ENCODE peak calls at places on chromosomes 11 and 22, in six cellular contexts. I, B, W, A, D and P are unnamed samples.

GRCh38 chr11:90438069-90438468 is 215.2 kb upstream of the CHORDC1 start:
- DNase-seq in W (no peak), A (no peak), B (no peak), I (no peak), D (no peak), P (no peak)

GRCh38 chr22:44328762-44329161 is 16.0 kb upstream of the SHISAL1 start:
- DNase-seq in I (no peak), W (no peak), B (no peak), A (no peak), D (no peak), P (no peak)

GRCh38 chr11:7577226-7577882 is 63.6 kb downstream of the PPFIBP2 start:
- DNase-seq in W (no peak), B (peak; percentile 59), I (no peak), D (no peak), A (peak; percentile 45), P (peak; percentile 61)

GRCh38 chr22:26671317-26672059 is 14.1 kb downstream of the MIAT start:
- DNase-seq in A (peak; percentile 31), B (no peak), W (peak; percentile 34), I (no peak), D (peak; percentile 93), P (no peak)

GRCh38 chr22:50086526-50086925 is 1.3 kb upstream of the MLC1 start:
- DNase-seq in W (no peak), A (no peak), B (no peak), I (no peak), D (no peak), P (no peak)

GRCh38 chr11:122703541-122704272 is 48.2 kb downstream of the UBASH3B start:
- DNase-seq in D (no peak), B (no peak), A (no peak), I (no peak), W (no peak), P (no peak)

GRCh38 chr22:39627208-39627607 is 56.7 kb downstream of the CACNA1I start:
- DNase-seq in W (no peak), I (no peak), A (no peak), B (no peak), D (no peak), P (no peak)

GRCh38 chr11:57288771-57289579 is 35.8 kb downstream of the TNKS1BP1 start:
- DNase-seq in I (no peak), W (no peak), B (no peak), A (no peak), D (no peak), P (no peak)

GRCh38 chr22:50683086-50683993 is 10.7 kb downstream of the SHANK3 start:
- DNase-seq in W (no peak), D (no peak), B (no peak), A (no peak), I (no peak), P (peak; percentile 48)

GRCh38 chr22:49011379-49011768 is 816.3 kb downstream of the BRD1 start:
- DNase-seq in W (no peak), A (peak; percentile 13), B (no peak), D (peak; percentile 61), I (peak; percentile 20), P (peak; percentile 48)

GRCh38 chr11:15113381-15113780 is 1.3 kb upstream of the INSC start:
- DNase-seq in D (peak; percentile 89), I (no peak), B (no peak), W (peak; percentile 32), A (no peak), P (no peak)

GRCh38 chr11:26583550-26583949 is 11.5 kb upstream of the MUC15 start:
- DNase-seq in I (no peak), W (no peak), A (peak; percentile 75), D (no peak), B (no peak), P (no peak)

GRCh38 chr11:45023065-45023365 is 72.3 kb upstream of the TP53I11 start:
- DNase-seq in A (no peak), B (no peak), I (no peak), W (no peak), D (no peak), P (no peak)

GRCh38 chr11:45021692-45022130 is 71.0 kb upstream of the TP53I11 start:
- DNase-seq in D (no peak), A (peak; percentile 31), W (peak; percentile 7), I (peak; percentile 75), B (peak; percentile 82), P (peak; percentile 90)

GRCh38 chr11:45022294-45023064 is 71.8 kb upstream of the TP53I11 start:
- DNase-seq in B (no peak), I (peak; percentile 66), D (no peak), A (no peak), W (no peak), P (no peak)

GRCh38 chr11:45021001-45021400 is 70.3 kb upstream of the TP53I11 start:
- DNase-seq in I (peak; percentile 9), D (no peak), B (no peak), W (no peak), A (peak; percentile 39), P (peak; percentile 64)

DNA sequence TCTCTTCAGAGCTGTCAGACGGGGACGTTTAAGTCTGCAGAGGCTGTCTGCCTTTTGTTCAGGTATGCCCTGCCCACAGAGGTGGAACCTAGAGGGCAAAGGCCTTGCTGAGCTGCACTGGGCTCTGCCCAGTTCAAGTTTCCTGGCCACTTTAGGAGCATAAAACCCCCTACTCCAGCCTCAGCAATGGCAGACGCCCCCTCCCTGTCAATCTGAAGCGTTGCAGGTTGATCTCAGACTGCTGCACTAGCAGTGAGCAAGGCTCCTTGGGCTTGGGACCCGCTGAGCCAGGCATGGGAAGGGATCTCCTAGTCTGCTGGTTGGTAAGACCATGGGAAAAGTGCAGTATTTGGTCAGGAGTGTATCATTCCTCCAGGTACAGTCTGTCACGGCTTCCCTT is 66.6 kb upstream of the TP53I11 start:
- DNase-seq in B (no peak), W (no peak), A (no peak), I (peak; percentile 77), D (no peak), P (no peak)
- H3K4me1 ChIP-seq in B (peaks cover 10% of the 10 kb centered on the region), W (peaks cover 3% of the 10 kb centered on the region), A (peaks cover 17% of the 10 kb centered on the region), I (no peaks in the 10 kb centered on the region), D (peaks cover 8% of the 10 kb centered on the region), P (no peaks in the 10 kb centered on the region)

DNA sequence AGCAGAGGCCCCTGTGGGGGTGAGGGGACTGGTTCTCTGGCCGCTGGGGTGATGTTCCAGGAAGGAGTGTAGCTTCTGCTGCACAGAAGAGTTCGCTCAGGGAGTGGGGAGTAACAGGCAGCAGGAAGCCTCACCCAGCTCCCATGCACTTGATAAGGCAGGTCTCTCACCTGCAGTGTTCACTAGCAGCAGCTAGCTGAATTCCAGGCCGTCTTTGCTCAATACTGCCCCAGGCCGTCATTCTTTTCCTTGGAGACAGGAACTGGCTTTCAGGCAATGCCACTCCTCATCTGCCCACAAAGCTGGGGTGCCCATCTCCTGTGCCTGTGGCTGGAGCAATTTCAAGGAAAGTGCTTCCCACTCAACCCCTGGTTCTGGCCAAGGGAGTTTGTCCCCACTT is 66.1 kb downstream of the ARHGAP42 start:
- DNase-seq in A (no peak), W (no peak), I (peak; percentile 87), B (no peak), D (no peak), P (no peak)
- H3K4me1 ChIP-seq in A (no peaks in the 10 kb centered on the region), W (no peaks in the 10 kb centered on the region), I (peaks cover 29% of the 10 kb centered on the region), B (no peaks in the 10 kb centered on the region), D (no peaks in the 10 kb centered on the region), P (no peaks in the 10 kb centered on the region)

GRCh38 chr11:119688362-119688761 is 40.6 kb downstream of the NECTIN1 start:
- DNase-seq in W (no peak), D (no peak), A (no peak), I (no peak), B (no peak), P (no peak)

GRCh38 chr11:119691701-119692546 is 37.1 kb downstream of the NECTIN1 start:
- DNase-seq in D (no peak), A (no peak), B (no peak), I (no peak), W (no peak), P (no peak)

GRCh38 chr11:119687220-119688046 is 41.6 kb downstream of the NECTIN1 start:
- DNase-seq in W (no peak), A (no peak), I (peak; percentile 55), B (no peak), D (no peak), P (no peak)

GRCh38 chr11:119691020-119691666 is 37.9 kb downstream of the NECTIN1 start:
- DNase-seq in D (no peak), I (no peak), A (no peak), B (no peak), W (peak; percentile 61), P (no peak)

DNA sequence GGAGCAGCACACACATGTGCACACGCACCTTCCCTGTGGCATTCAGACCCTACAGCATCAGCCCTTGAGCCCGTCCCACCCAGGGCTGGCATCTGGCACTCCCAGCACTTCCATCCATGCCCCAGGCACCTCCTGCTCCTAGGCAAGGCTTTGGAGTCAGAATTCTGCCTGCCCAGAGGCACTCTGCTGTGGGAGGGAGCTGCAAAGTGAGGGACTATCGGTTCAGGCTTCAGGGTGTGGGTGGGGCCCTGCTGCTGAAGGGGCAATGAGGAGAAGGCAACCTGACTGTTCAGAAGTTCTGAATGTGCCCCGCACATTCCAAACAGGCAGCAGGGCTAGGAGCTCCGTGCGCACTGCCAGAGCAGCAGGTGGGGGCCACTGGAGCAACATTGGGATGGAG is 39.7 kb downstream of the NECTIN1 start:
- DNase-seq in W (no peak), I (no peak), A (no peak), B (no peak), D (no peak), P (no peak)
- H3K4me1 ChIP-seq in W (peaks cover 19% of the 10 kb centered on the region), I (peaks cover 9% of the 10 kb centered on the region), A (peaks cover 10% of the 10 kb centered on the region), B (peaks cover 4% of the 10 kb centered on the region), D (peaks cover 12% of the 10 kb centered on the region), P (no peaks in the 10 kb centered on the region)

DNA sequence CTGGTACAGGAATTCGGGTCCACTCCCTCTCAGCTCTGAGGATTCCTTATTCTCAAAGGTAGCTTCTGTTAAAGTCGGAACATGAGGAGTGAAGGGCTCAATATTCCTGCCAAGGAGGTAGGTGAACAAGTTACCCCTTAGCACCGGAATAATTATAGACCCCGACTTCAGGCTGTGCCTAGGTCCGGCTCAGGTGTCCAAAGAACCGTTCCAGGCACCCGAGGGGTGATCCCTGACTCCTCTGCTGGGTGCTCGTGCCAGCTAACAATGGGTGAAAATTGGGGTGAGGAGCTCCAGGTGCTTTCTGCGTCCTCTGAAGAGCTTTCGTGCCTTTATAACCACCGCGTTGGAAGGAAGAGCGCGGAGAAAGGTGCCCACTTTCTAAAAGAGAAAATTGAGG is 445 bp downstream of the CYB561A3 start:
- DNase-seq in W (no peak), I (no peak), B (no peak), A (no peak), D (no peak), P (no peak)
- H3K4me1 ChIP-seq in W (peaks cover 32% of the 10 kb centered on the region), I (no peaks in the 10 kb centered on the region), B (peaks cover 6% of the 10 kb centered on the region), A (peaks cover 32% of the 10 kb centered on the region), D (peaks cover 59% of the 10 kb centered on the region), P (no peaks in the 10 kb centered on the region)